ENCODE peak calls at places on chromosomes 3 and 15, in ten cellular contexts. One of them, this sample, is unnamed.

GRCh38 chr3:42101048-42101447 is 9.9 kb downstream of the TRAK1 start:
- DNase-seq in cardiac fibroblast: peak; percentile 91
- DNase-seq in transverse colon: no peak
- DNase-seq in astrocyte: peak; percentile 65
- DNase-seq in islet precursor cell: no peak
- DNase-seq in psoas muscle: peak; percentile 55
- DNase-seq in endothelial cell of umbilical vein: peak; percentile 28
- DNase-seq in immature natural killer cell: no peak
- DNase-seq in NCI-H1694: no peak
- DNase-seq in AG04450: peak; percentile 32
- DNase-seq in this sample: peak; percentile 44

GRCh38 chr3:114299421-114299820 is 5.6 kb downstream of the TIGIT start:
- DNase-seq in cardiac fibroblast: peak; percentile 39
- DNase-seq in transverse colon: no peak
- DNase-seq in astrocyte: no peak
- DNase-seq in islet precursor cell: peak; percentile 69
- DNase-seq in psoas muscle: no peak
- DNase-seq in endothelial cell of umbilical vein: peak; percentile 39
- DNase-seq in immature natural killer cell: peak; percentile 53
- DNase-seq in NCI-H1694: no peak
- DNase-seq in AG04450: no peak
- DNase-seq in this sample: peak; percentile 48

GRCh38 chr15:22917556-22917955 is 62.6 kb downstream of the CYFIP1 start:
- DNase-seq in cardiac fibroblast: no peak
- DNase-seq in transverse colon: no peak
- DNase-seq in astrocyte: no peak
- DNase-seq in islet precursor cell: no peak
- DNase-seq in psoas muscle: no peak
- DNase-seq in endothelial cell of umbilical vein: no peak
- DNase-seq in immature natural killer cell: no peak
- DNase-seq in NCI-H1694: no peak
- DNase-seq in AG04450: no peak
- DNase-seq in this sample: no peak

GRCh38 chr3:117217837-117218236 is 508.3 kb downstream of the TUSC7 start:
- DNase-seq in cardiac fibroblast: no peak
- DNase-seq in transverse colon: no peak
- DNase-seq in astrocyte: no peak
- DNase-seq in islet precursor cell: no peak
- DNase-seq in psoas muscle: no peak
- DNase-seq in endothelial cell of umbilical vein: no peak
- DNase-seq in immature natural killer cell: no peak
- DNase-seq in NCI-H1694: no peak
- DNase-seq in AG04450: no peak
- DNase-seq in this sample: no peak

GRCh38 chr3:24999357-24999756 is 428.7 kb upstream of the RARB start:
- DNase-seq in cardiac fibroblast: no peak
- DNase-seq in transverse colon: no peak
- DNase-seq in astrocyte: no peak
- DNase-seq in islet precursor cell: no peak
- DNase-seq in psoas muscle: no peak
- DNase-seq in endothelial cell of umbilical vein: no peak
- DNase-seq in immature natural killer cell: no peak
- DNase-seq in NCI-H1694: no peak
- DNase-seq in AG04450: no peak
- DNase-seq in this sample: no peak

GRCh38 chr3:31086698-31087097 is 192.2 kb upstream of the GADL1 start:
- DNase-seq in cardiac fibroblast: no peak
- DNase-seq in transverse colon: no peak
- DNase-seq in astrocyte: no peak
- DNase-seq in islet precursor cell: no peak
- DNase-seq in psoas muscle: no peak
- DNase-seq in endothelial cell of umbilical vein: peak; percentile 60
- DNase-seq in immature natural killer cell: no peak
- DNase-seq in NCI-H1694: no peak
- DNase-seq in AG04450: no peak
- DNase-seq in this sample: peak; percentile 15

GRCh38 chr3:111069974-111070751 is 1.5 kb upstream of the NECTIN3 start:
- DNase-seq in cardiac fibroblast: peak; percentile 51
- DNase-seq in transverse colon: peak; percentile 22
- DNase-seq in astrocyte: peak; percentile 4
- DNase-seq in islet precursor cell: peak; percentile 60
- DNase-seq in psoas muscle: peak; percentile 35
- DNase-seq in endothelial cell of umbilical vein: no peak
- DNase-seq in immature natural killer cell: no peak
- DNase-seq in NCI-H1694: no peak
- DNase-seq in AG04450: no peak
- DNase-seq in this sample: no peak

GRCh38 chr3:159764211-159765024 is 224.2 kb upstream of the IL12A start:
- DNase-seq in cardiac fibroblast: peak; percentile 87
- DNase-seq in transverse colon: peak; percentile 53
- DNase-seq in astrocyte: peak; percentile 70
- DNase-seq in islet precursor cell: peak; percentile 90
- DNase-seq in psoas muscle: peak; percentile 58
- DNase-seq in endothelial cell of umbilical vein: no peak
- DNase-seq in immature natural killer cell: no peak
- DNase-seq in NCI-H1694: no peak
- DNase-seq in AG04450: peak; percentile 24
- DNase-seq in this sample: peak; percentile 81

GRCh38 chr3:107855710-107856109 is 235.1 kb downstream of the CD47 start:
- DNase-seq in cardiac fibroblast: peak; percentile 49
- DNase-seq in transverse colon: no peak
- DNase-seq in astrocyte: peak; percentile 4
- DNase-seq in islet precursor cell: peak; percentile 62
- DNase-seq in psoas muscle: no peak
- DNase-seq in endothelial cell of umbilical vein: peak; percentile 29
- DNase-seq in immature natural killer cell: no peak
- DNase-seq in NCI-H1694: no peak
- DNase-seq in AG04450: no peak
- DNase-seq in this sample: peak; percentile 59

GRCh38 chr3:77536038-77536775 is 496.3 kb downstream of the ROBO2 start:
- DNase-seq in cardiac fibroblast: no peak
- DNase-seq in transverse colon: no peak
- DNase-seq in astrocyte: no peak
- DNase-seq in islet precursor cell: peak; percentile 72
- DNase-seq in psoas muscle: no peak
- DNase-seq in endothelial cell of umbilical vein: no peak
- DNase-seq in immature natural killer cell: no peak
- DNase-seq in NCI-H1694: no peak
- DNase-seq in AG04450: no peak
- DNase-seq in this sample: no peak

GRCh38 chr15:74995182-74995778 is at the start of gene SCAMP5:
- DNase-seq in cardiac fibroblast: peak; percentile 93
- DNase-seq in transverse colon: peak; percentile 95
- DNase-seq in astrocyte: peak; percentile 82
- DNase-seq in islet precursor cell: peak; percentile 98
- DNase-seq in psoas muscle: peak; percentile 87
- DNase-seq in endothelial cell of umbilical vein: peak; percentile 79
- DNase-seq in immature natural killer cell: peak; percentile 90
- DNase-seq in NCI-H1694: peak; percentile 81
- DNase-seq in AG04450: peak; percentile 78
- DNase-seq in this sample: peak; percentile 96

GRCh38 chr3:62554264-62554799 is 181.0 kb upstream of the FEZF2 start:
- DNase-seq in cardiac fibroblast: peak; percentile 30
- DNase-seq in transverse colon: no peak
- DNase-seq in astrocyte: no peak
- DNase-seq in islet precursor cell: no peak
- DNase-seq in psoas muscle: no peak
- DNase-seq in endothelial cell of umbilical vein: no peak
- DNase-seq in immature natural killer cell: no peak
- DNase-seq in NCI-H1694: no peak
- DNase-seq in AG04450: no peak
- DNase-seq in this sample: no peak

GRCh38 chr3:49703443-49703927 is 14.1 kb downstream of the RNF123 start:
- DNase-seq in cardiac fibroblast: peak; percentile 68
- DNase-seq in transverse colon: peak; percentile 69
- DNase-seq in astrocyte: no peak
- DNase-seq in islet precursor cell: peak; percentile 86
- DNase-seq in psoas muscle: peak; percentile 63
- DNase-seq in endothelial cell of umbilical vein: peak; percentile 59
- DNase-seq in immature natural killer cell: peak; percentile 65
- DNase-seq in NCI-H1694: peak; percentile 35
- DNase-seq in AG04450: peak; percentile 27
- DNase-seq in this sample: peak; percentile 85

GRCh38 chr15:88606437-88606794 is 14.7 kb upstream of the AEN start:
- DNase-seq in cardiac fibroblast: no peak
- DNase-seq in transverse colon: no peak
- DNase-seq in astrocyte: no peak
- DNase-seq in islet precursor cell: no peak
- DNase-seq in psoas muscle: no peak
- DNase-seq in endothelial cell of umbilical vein: no peak
- DNase-seq in immature natural killer cell: no peak
- DNase-seq in NCI-H1694: no peak
- DNase-seq in AG04450: no peak
- DNase-seq in this sample: no peak

GRCh38 chr15:85073556-85074194 is 92.0 kb downstream of the PDE8A start:
- DNase-seq in cardiac fibroblast: peak; percentile 17
- DNase-seq in transverse colon: no peak
- DNase-seq in astrocyte: peak; percentile 12
- DNase-seq in islet precursor cell: no peak
- DNase-seq in psoas muscle: no peak
- DNase-seq in endothelial cell of umbilical vein: no peak
- DNase-seq in immature natural killer cell: no peak
- DNase-seq in NCI-H1694: no peak
- DNase-seq in AG04450: no peak
- DNase-seq in this sample: no peak

GRCh38 chr3:73848173-73848751 is 223.5 kb upstream of the PDZRN3 start:
- DNase-seq in cardiac fibroblast: peak; percentile 65
- DNase-seq in transverse colon: no peak
- DNase-seq in astrocyte: peak; percentile 23
- DNase-seq in islet precursor cell: no peak
- DNase-seq in psoas muscle: no peak
- DNase-seq in endothelial cell of umbilical vein: no peak
- DNase-seq in immature natural killer cell: no peak
- DNase-seq in NCI-H1694: no peak
- DNase-seq in AG04450: no peak
- DNase-seq in this sample: no peak

GRCh38 chr15:75786564-75786925 is 56.7 kb upstream of the UBE2Q2 start:
- DNase-seq in cardiac fibroblast: no peak
- DNase-seq in transverse colon: no peak
- DNase-seq in astrocyte: no peak
- DNase-seq in islet precursor cell: no peak
- DNase-seq in psoas muscle: no peak
- DNase-seq in endothelial cell of umbilical vein: no peak
- DNase-seq in immature natural killer cell: no peak
- DNase-seq in NCI-H1694: peak; percentile 11
- DNase-seq in AG04450: no peak
- DNase-seq in this sample: no peak

GRCh38 chr15:43969802-43970375 is 143.1 kb downstream of the WDR76 start:
- DNase-seq in cardiac fibroblast: no peak
- DNase-seq in transverse colon: no peak
- DNase-seq in astrocyte: no peak
- DNase-seq in islet precursor cell: no peak
- DNase-seq in psoas muscle: no peak
- DNase-seq in endothelial cell of umbilical vein: no peak
- DNase-seq in immature natural killer cell: no peak
- DNase-seq in NCI-H1694: no peak
- DNase-seq in AG04450: no peak
- DNase-seq in this sample: no peak

GRCh38 chr3:130992344-130992743 is 34.3 kb downstream of the ASTE1 start:
- DNase-seq in cardiac fibroblast: no peak
- DNase-seq in transverse colon: no peak
- DNase-seq in astrocyte: no peak
- DNase-seq in islet precursor cell: no peak
- DNase-seq in psoas muscle: no peak
- DNase-seq in endothelial cell of umbilical vein: no peak
- DNase-seq in immature natural killer cell: no peak
- DNase-seq in NCI-H1694: no peak
- DNase-seq in AG04450: no peak
- DNase-seq in this sample: no peak

GRCh38 chr3:159852821-159853505 is 135.7 kb upstream of the IL12A start:
- DNase-seq in cardiac fibroblast: peak; percentile 80
- DNase-seq in transverse colon: no peak
- DNase-seq in astrocyte: peak; percentile 65
- DNase-seq in islet precursor cell: peak; percentile 91
- DNase-seq in psoas muscle: peak; percentile 84
- DNase-seq in endothelial cell of umbilical vein: peak; percentile 97
- DNase-seq in immature natural killer cell: no peak
- DNase-seq in NCI-H1694: no peak
- DNase-seq in AG04450: no peak
- DNase-seq in this sample: peak; percentile 95

GRCh38 chr3:175246766-175247165 is 387.6 kb downstream of the NAALADL2 start:
- DNase-seq in cardiac fibroblast: peak; percentile 12
- DNase-seq in transverse colon: no peak
- DNase-seq in astrocyte: peak; percentile 52
- DNase-seq in islet precursor cell: no peak
- DNase-seq in psoas muscle: no peak
- DNase-seq in endothelial cell of umbilical vein: no peak
- DNase-seq in immature natural killer cell: no peak
- DNase-seq in NCI-H1694: no peak
- DNase-seq in AG04450: no peak
- DNase-seq in this sample: no peak

GRCh38 chr15:48422401-48422800 is 91.2 kb downstream of the DUT start:
- DNase-seq in cardiac fibroblast: no peak
- DNase-seq in transverse colon: no peak
- DNase-seq in astrocyte: no peak
- DNase-seq in islet precursor cell: no peak
- DNase-seq in psoas muscle: no peak
- DNase-seq in endothelial cell of umbilical vein: no peak
- DNase-seq in immature natural killer cell: no peak
- DNase-seq in NCI-H1694: no peak
- DNase-seq in AG04450: no peak
- DNase-seq in this sample: no peak

GRCh38 chr15:39586387-39587171 is 5.7 kb downstream of the THBS1 start:
- DNase-seq in cardiac fibroblast: peak; percentile 86
- DNase-seq in transverse colon: peak; percentile 28
- DNase-seq in astrocyte: peak; percentile 76
- DNase-seq in islet precursor cell: no peak
- DNase-seq in psoas muscle: no peak
- DNase-seq in endothelial cell of umbilical vein: peak; percentile 71
- DNase-seq in immature natural killer cell: no peak
- DNase-seq in NCI-H1694: no peak
- DNase-seq in AG04450: no peak
- DNase-seq in this sample: peak; percentile 70

GRCh38 chr3:102141913-102142210 is 292.5 kb downstream of the NFKBIZ start:
- DNase-seq in cardiac fibroblast: peak; percentile 43
- DNase-seq in transverse colon: no peak
- DNase-seq in astrocyte: no peak
- DNase-seq in islet precursor cell: no peak
- DNase-seq in psoas muscle: no peak
- DNase-seq in endothelial cell of umbilical vein: no peak
- DNase-seq in immature natural killer cell: no peak
- DNase-seq in NCI-H1694: no peak
- DNase-seq in AG04450: no peak
- DNase-seq in this sample: no peak

GRCh38 chr3:180252683-180253082 is 215.9 kb upstream of the PEX5L start:
- DNase-seq in cardiac fibroblast: no peak
- DNase-seq in transverse colon: no peak
- DNase-seq in astrocyte: no peak
- DNase-seq in islet precursor cell: no peak
- DNase-seq in psoas muscle: no peak
- DNase-seq in endothelial cell of umbilical vein: no peak
- DNase-seq in immature natural killer cell: no peak
- DNase-seq in NCI-H1694: no peak
- DNase-seq in AG04450: no peak
- DNase-seq in this sample: no peak

GRCh38 chr3:10621749-10622148 is 116.4 kb upstream of the ATP2B2 start:
- DNase-seq in cardiac fibroblast: no peak
- DNase-seq in transverse colon: no peak
- DNase-seq in astrocyte: no peak
- DNase-seq in islet precursor cell: no peak
- DNase-seq in psoas muscle: no peak
- DNase-seq in endothelial cell of umbilical vein: no peak
- DNase-seq in immature natural killer cell: no peak
- DNase-seq in NCI-H1694: no peak
- DNase-seq in AG04450: no peak
- DNase-seq in this sample: no peak